ENCODE peak calls at places on chromosomes 13 and 19, in seven cellular contexts. B is GM20000, Q is stomach, L is endothelial cell of umbilical vein, S is lower lobe of right lung, Y is Caco-2, U is D721Med. K is an unnamed sample.

GRCh38 chr13:98173431-98173921 is 3.6 kb downstream of the RNF113B start:
- DNase-seq in L (peak), U (no peak), S (no peak), Y (peak), Q (no peak), B (no peak), K (no peak)

GRCh38 chr13:102261809-102262208 is 140.0 kb downstream of the FGF14 start:
- DNase-seq in Y (no peak), L (no peak), S (no peak), B (no peak), U (no peak), Q (no peak), K (no peak)

GRCh38 chr13:31424130-31424729 is 224.5 kb downstream of the B3GLCT start:
- DNase-seq in S (peak), Y (peak), B (peak), U (peak), L (peak), Q (peak), K (peak)

GRCh38 chr13:84500016-84500415 is 617.7 kb upstream of the SLITRK1 start:
- DNase-seq in L (no peak), Q (no peak), B (no peak), Y (no peak), U (no peak), S (no peak), K (no peak)

GRCh38 chr13:32309812-32310706 is 5.1 kb downstream of the ZAR1L start:
- DNase-seq in U (no peak), S (no peak), B (peak), Q (no peak), Y (peak), L (peak), K (peak)

GRCh38 chr13:75196112-75196855 is 285.7 kb downstream of the TBC1D4 start:
- DNase-seq in Q (no peak), B (no peak), U (no peak), Y (no peak), S (no peak), L (no peak), K (no peak)

GRCh38 chr19:54424201-54424600 is 8.9 kb downstream of the TTYH1 start:
- DNase-seq in Q (no peak), S (no peak), B (no peak), U (no peak), L (no peak), Y (no peak), K (no peak)

GRCh38 chr19:29795882-29796523 is 15.8 kb upstream of the CCNE1 start:
- DNase-seq in U (no peak), L (no peak), S (peak), Y (no peak), Q (no peak), B (no peak), K (no peak)

GRCh38 chr13:35549481-35549880 is 73.0 kb upstream of the MAB21L1 start:
- DNase-seq in S (no peak), U (no peak), Q (no peak), B (no peak), L (peak), Y (no peak), K (no peak)

GRCh38 chr19:44644391-44645016 is 794 bp downstream of the PVR start:
- DNase-seq in Y (peak), L (peak), S (peak), B (peak), Q (no peak), U (peak), K (peak)

GRCh38 chr19:48499352-48500090 is 12.1 kb downstream of the LMTK3 start:
- DNase-seq in Q (no peak), U (no peak), Y (no peak), B (no peak), L (no peak), S (no peak), K (no peak)

GRCh38 chr13:49580980-49581680 is 4.2 kb downstream of the RCBTB1 start:
- DNase-seq in B (no peak), Q (no peak), S (no peak), Y (no peak), L (no peak), U (peak), K (no peak)

GRCh38 chr13:52048516-52048915 is 24.0 kb downstream of the UTP14C start:
- DNase-seq in S (no peak), Y (no peak), U (no peak), B (no peak), Q (no peak), L (peak), K (no peak)

GRCh38 chr19:27580906-27581305 is 1632.0 kb downstream of the UQCRFS1 start:
- DNase-seq in U (no peak), B (no peak), L (no peak), Y (no peak), Q (no peak), S (no peak), K (no peak)

GRCh38 chr19:816500-816857 is 5.3 kb downstream of the PLPPR3 start:
- DNase-seq in S (no peak), B (no peak), L (no peak), U (no peak), Q (no peak), Y (no peak), K (no peak)

GRCh38 chr13:41017153-41017552 is 2.0 kb downstream of the ELF1 start:
- DNase-seq in S (no peak), U (no peak), L (peak), B (no peak), Q (peak), Y (no peak), K (no peak)

GRCh38 chr19:33676999-33677665 is 55.4 kb downstream of the CHST8 start:
- DNase-seq in Y (no peak), S (no peak), L (no peak), B (no peak), U (no peak), Q (peak), K (no peak)

GRCh38 chr13:36130168-36130541 is 1.0 kb downstream of the DCLK1 start:
- DNase-seq in Q (no peak), B (no peak), Y (no peak), S (no peak), L (no peak), U (no peak), K (no peak)

GRCh38 chr19:31073485-31074221 is 275.6 kb downstream of the TSHZ3 start:
- DNase-seq in L (no peak), U (no peak), Y (no peak), S (no peak), B (no peak), Q (no peak), K (no peak)

GRCh38 chr13:28817204-28817603 is 2.9 kb upstream of the MTUS2 start:
- DNase-seq in S (no peak), B (no peak), L (no peak), U (no peak), Y (no peak), Q (no peak), K (no peak)

GRCh38 chr19:18131841-18132596 is 20.9 kb upstream of the PIK3R2 start:
- DNase-seq in B (no peak), L (no peak), U (no peak), Q (no peak), S (no peak), Y (peak), K (no peak)

GRCh38 chr19:33373701-33374405 is at the start of gene CEBPG:
- DNase-seq in Y (peak), S (peak), B (peak), L (peak), Q (peak), U (no peak), K (peak)

GRCh38 chr13:67996101-67996500 is 766.0 kb upstream of the PCDH9 start:
- DNase-seq in L (no peak), Q (no peak), Y (no peak), B (no peak), S (no peak), U (no peak), K (no peak)

GRCh38 chr13:113804703-113805430 is 45.8 kb downstream of the TMEM255B start:
- DNase-seq in Q (no peak), L (no peak), B (no peak), Y (no peak), U (no peak), S (no peak), K (no peak)

GRCh38 chr13:47332149-47332548 is 435.3 kb upstream of the HTR2A start:
- DNase-seq in U (no peak), L (no peak), B (no peak), Y (no peak), Q (no peak), S (no peak), K (no peak)

GRCh38 chr13:36030670-36031331 is 100.4 kb downstream of the DCLK1 start:
- DNase-seq in U (no peak), B (no peak), L (peak), Y (no peak), Q (no peak), S (no peak), K (no peak)

GRCh38 chr19:55005684-55006488 is 32.2 kb downstream of the GP6 start:
- DNase-seq in Q (no peak), L (no peak), U (no peak), B (peak), Y (peak), S (no peak), K (peak)

GRCh38 chr13:71879129-71879535 is 12.1 kb upstream of the DACH1 start:
- DNase-seq in U (no peak), Q (no peak), S (no peak), B (peak), Y (peak), L (peak), K (peak)

GRCh38 chr19:35518313-35518712 is 4.9 kb upstream of the DMKN start:
- DNase-seq in S (no peak), Y (no peak), U (no peak), Q (no peak), B (no peak), L (no peak), K (no peak)

GRCh38 chr13:59121507-59121906 is 1042.2 kb downstream of the DIAPH3 start:
- DNase-seq in L (no peak), Q (no peak), U (no peak), S (no peak), B (no peak), Y (no peak), K (no peak)

GRCh38 chr19:46180701-46181385 is 32.8 kb downstream of the IGFL2 start:
- DNase-seq in B (no peak), U (no peak), L (peak), Y (no peak), Q (no peak), S (no peak), K (no peak)

GRCh38 chr19:47067215-47067847 is 18.9 kb upstream of the TMEM160 start:
- DNase-seq in B (no peak), Q (no peak), S (no peak), U (no peak), L (no peak), Y (no peak), K (no peak)

GRCh38 chr19:11174336-11174735 is 18.8 kb upstream of the SPC24 start:
- DNase-seq in Y (no peak), L (no peak), B (no peak), S (no peak), Q (no peak), U (no peak), K (no peak)

GRCh38 chr13:46903748-46904147 is 6.9 kb upstream of the HTR2A start:
- DNase-seq in B (no peak), U (no peak), Y (no peak), Q (no peak), L (no peak), S (no peak), K (no peak)

GRCh38 chr13:95335667-95336066 is 34.4 kb upstream of the ABCC4 start:
- DNase-seq in B (no peak), Y (no peak), Q (no peak), S (no peak), L (no peak), U (no peak), K (no peak)

GRCh38 chr19:1000095-1000494 is at the start of gene GRIN3B:
- DNase-seq in Y (peak), L (peak), S (peak), B (peak), Q (peak), U (peak), K (peak)

GRCh38 chr13:77876176-77876575 is 42.5 kb downstream of the EDNRB start:
- DNase-seq in Q (no peak), U (no peak), L (no peak), S (no peak), Y (no peak), B (no peak), K (no peak)

GRCh38 chr13:100068532-100068931 is 20.4 kb upstream of the PCCA start:
- DNase-seq in S (no peak), Y (no peak), U (no peak), B (no peak), Q (no peak), L (no peak), K (no peak)

DNA sequence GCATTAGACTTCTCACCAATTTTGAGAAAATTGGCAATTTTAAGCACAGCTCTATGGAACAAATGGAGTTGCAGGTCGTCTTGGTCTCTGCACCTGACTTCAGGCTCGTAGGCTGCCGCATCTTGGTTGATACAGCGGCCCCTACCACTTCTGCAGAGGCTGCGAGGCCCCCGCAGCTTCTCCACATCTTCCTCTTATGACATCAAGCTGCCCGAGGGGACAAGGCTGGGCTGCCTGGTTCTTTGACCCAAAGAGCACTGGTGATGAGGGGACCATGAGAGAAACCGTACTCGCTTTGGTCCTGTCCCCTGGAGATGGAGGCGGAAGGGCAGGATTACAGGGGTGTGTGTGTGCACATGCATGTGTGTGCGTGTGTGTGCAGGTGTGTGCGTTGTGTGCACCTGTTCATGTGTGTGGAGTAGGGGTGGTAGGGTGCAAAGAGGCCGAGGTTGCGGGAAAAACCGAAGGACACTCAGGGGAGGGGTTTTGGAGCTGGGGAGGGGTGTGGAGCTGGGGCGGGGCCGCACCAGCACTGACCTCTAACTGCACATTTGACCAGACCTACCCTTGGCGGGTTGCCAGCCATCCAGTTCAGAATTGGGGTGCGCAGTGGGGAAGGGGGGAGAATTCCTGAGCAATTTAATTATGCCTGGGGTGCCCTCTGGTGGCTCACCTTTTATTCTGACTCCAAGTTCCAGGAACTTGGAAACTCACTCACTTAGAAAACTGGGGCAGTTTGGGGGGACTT is 65.1 kb upstream of the ARHGEF7 start:
- DNase-seq in Y (peak), Q (peak), U (no peak), B (no peak), S (no peak), L (peak), K (no peak)
- TF ChIP-seq CTCF in Y (peak), Q (no peak), U (peak), B (no peak), S (peak), L (peak), K (peak)

GRCh38 chr19:2602391-2603181 is 99.9 kb downstream of the GNG7 start:
- DNase-seq in S (peak), Q (peak), Y (no peak), U (no peak), L (peak), B (no peak), K (no peak)
- TF ChIP-seq CTCF in S (peak), Q (no peak), Y (no peak), U (no peak), L (no peak), B (no peak), K (no peak)

DNA sequence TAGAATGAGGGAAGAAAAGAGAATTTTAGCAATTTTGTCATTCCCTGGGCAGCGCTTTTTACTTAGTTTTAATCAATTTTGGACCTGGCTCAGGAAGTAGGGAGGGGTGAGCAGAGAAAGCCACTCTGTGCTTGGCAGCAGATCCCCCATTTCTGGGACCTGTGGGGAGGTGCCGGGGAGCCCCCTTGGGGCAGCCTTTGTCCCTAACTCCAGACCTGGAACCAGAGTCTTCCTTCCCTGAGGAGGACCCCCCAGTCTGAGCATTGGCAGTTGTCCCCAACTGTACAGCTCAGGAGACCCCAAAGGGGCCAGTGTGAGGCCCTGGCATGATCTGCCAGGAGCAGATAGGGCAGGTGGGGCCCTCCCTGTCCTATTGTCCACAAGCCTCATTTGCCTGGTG is 10.5 kb downstream of the LYL1 start:
- DNase-seq in B (no peak), Y (no peak), S (no peak), L (no peak), U (no peak), Q (no peak), K (no peak)
- TF ChIP-seq CTCF in B (no peak), Y (no peak), S (no peak), L (no peak), U (no peak), Q (no peak), K (no peak)

DNA sequence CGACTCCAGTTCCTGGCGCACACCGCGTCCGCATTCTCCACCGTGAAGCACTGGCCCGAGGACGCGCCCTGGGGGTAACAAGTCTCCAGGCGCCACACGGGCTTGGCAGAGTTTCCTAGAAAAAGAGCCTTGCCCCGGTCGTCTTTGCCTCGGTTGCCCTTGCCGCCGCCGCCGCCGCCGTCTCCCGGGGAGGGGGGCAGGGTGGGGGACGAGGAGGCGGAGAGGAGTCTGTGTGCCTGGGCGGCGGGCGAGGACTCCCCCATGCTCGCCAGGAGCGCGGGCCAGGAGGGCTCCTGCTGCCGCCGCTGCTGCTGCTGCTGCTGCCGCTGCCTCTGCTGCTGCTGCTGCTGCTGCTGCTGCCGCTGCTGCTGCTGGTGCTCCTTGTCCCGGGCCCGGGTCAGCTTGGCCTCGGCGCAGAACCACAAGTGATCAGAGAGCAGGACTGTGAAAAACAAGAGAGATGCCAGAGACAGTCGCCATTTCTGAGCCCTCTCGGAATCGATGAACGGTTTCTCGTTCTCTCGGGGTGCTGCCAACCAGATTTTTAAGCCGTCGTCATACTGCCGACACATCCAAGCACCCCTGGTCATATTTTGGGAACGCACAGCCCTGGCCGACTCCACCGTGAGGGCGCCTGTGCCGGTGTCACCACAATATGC is 349.2 kb downstream of the LIG4 start:
- DNase-seq in S (no peak), U (no peak), Q (no peak), B (no peak), L (peak), Y (no peak), K (peak)
- TF ChIP-seq CTCF in S (no peak), U (no peak), Q (no peak), B (no peak), L (no peak), Y (no peak), K (no peak)

GRCh38 chr13:73496711-73497110 is 437.9 kb downstream of the KLF5 start:
- DNase-seq in Q (no peak), U (no peak), Y (no peak), S (no peak), L (no peak), B (no peak), K (no peak)

GRCh38 chr13:73497430-73497829 is 438.6 kb downstream of the KLF5 start:
- DNase-seq in B (no peak), Q (no peak), S (no peak), U (no peak), Y (no peak), L (no peak), K (no peak)

GRCh38 chr13:73505487-73505886 is 446.7 kb downstream of the KLF5 start:
- DNase-seq in L (no peak), Y (no peak), B (no peak), Q (no peak), S (no peak), U (no peak), K (no peak)

DNA sequence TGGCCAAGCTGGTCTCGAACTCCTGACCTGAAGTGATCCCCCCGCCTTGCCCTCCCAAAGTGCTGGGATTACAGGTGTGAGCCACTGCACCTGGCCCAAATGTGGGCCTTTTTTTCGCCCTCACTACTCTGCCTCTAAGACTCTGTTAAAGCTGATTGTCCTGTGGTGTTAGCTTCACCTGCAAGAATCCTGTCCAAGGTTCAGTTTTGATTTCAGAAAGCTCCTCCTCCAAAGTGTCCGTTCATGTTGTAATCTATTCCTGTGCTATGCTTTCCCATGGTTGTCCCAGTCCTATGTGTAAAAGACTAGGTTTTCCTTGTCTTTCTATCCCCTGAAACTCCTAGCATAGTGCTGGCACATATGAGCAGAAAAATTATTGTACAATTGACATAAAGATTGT is 440.9 kb downstream of the KLF5 start:
- DNase-seq in Q (no peak), Y (peak), L (no peak), B (no peak), S (no peak), U (no peak), K (no peak)
- TF ChIP-seq CTCF in Q (no peak), Y (no peak), L (no peak), B (no peak), S (no peak), U (no peak), K (no peak)

GRCh38 chr19:38952395-38953165 is 21.8 kb downstream of the MRPS12 start:
- DNase-seq in L (no peak), U (no peak), Q (peak), B (peak), Y (peak), S (no peak), K (peak)
- TF ChIP-seq CTCF in L (peak), U (peak), Q (no peak), B (no peak), Y (peak), S (peak), K (peak)

GRCh38 chr19:50882188-50882587 is 8.9 kb downstream of the KLK2 start:
- DNase-seq in L (no peak), S (no peak), Q (no peak), Y (no peak), U (no peak), B (no peak), K (no peak)
- TF ChIP-seq CTCF in L (no peak), S (no peak), Q (no peak), Y (no peak), U (no peak), B (no peak), K (no peak)

GRCh38 chr13:20772401-20773131 is 1.2 kb downstream of the EEF1AKMT1 start:
- DNase-seq in S (no peak), L (no peak), Y (no peak), B (no peak), Q (no peak), U (no peak), K (no peak)

GRCh38 chr13:20775961-20776360 is 2.2 kb upstream of the EEF1AKMT1 start:
- DNase-seq in Q (no peak), S (no peak), B (no peak), U (no peak), Y (no peak), L (no peak), K (no peak)

GRCh38 chr13:20776751-20777150 is 3.0 kb upstream of the EEF1AKMT1 start:
- DNase-seq in B (no peak), S (no peak), Y (no peak), Q (no peak), L (no peak), U (no peak), K (no peak)

GRCh38 chr13:20774746-20775145 is 985 bp upstream of the EEF1AKMT1 start:
- DNase-seq in S (no peak), Y (no peak), U (no peak), L (no peak), Q (no peak), B (no peak), K (no peak)

GRCh38 chr13:20773194-20774080 is at the start of gene EEF1AKMT1:
- DNase-seq in U (no peak), L (peak), B (peak), Q (peak), Y (peak), S (peak), K (peak)
- TF ChIP-seq CTCF in U (no peak), L (no peak), B (no peak), Q (no peak), Y (no peak), S (no peak), K (no peak)

K was measured in GM13976.